ENCODE peak calls at places on chromosomes 5 and 9, in nine cellular contexts. T is cardiac fibroblast, B is pulmonary artery endothelial cell, D is DMS153, U is T-cell, V is NCI-H2081, I is B cell, H is colonic mucosa, S is NCI-H1105. G is an unnamed sample.

GRCh38 chr9:98315067-98315453 is 59.6 kb upstream of the TBC1D2 start:
- DNase-seq in T (no peak), D (no peak), S (no peak), H (no peak), B (no peak), I (no peak), V (no peak), U (no peak), G (no peak)

GRCh38 chr5:77210091-77211012 is at the start of gene PDE8B:
- DNase-seq in U (no peak), V (peak; percentile 15), T (no peak), D (no peak), H (no peak), B (no peak), S (no peak), I (peak; percentile 50), G (peak; percentile 49)

GRCh38 chr9:137478613-137479314 is 19.6 kb upstream of the NSMF start:
- DNase-seq in D (peak; percentile 59), B (no peak), V (peak; percentile 43), T (no peak), S (no peak), H (no peak), I (no peak), U (no peak), G (peak; percentile 65)

GRCh38 chr9:128917151-128917849 is 3.5 kb upstream of the PHYHD1 start:
- DNase-seq in V (no peak), T (peak; percentile 94), U (no peak), D (no peak), I (no peak), S (no peak), H (peak; percentile 72), B (peak; percentile 59), G (no peak)

GRCh38 chr9:121735065-121735791 is 83.8 kb downstream of the DAB2IP start:
- DNase-seq in S (no peak), H (peak; percentile 61), B (no peak), V (no peak), I (no peak), T (peak; percentile 63), U (no peak), D (no peak), G (no peak)

GRCh38 chr5:72125931-72126620 is 18.8 kb downstream of the MAP1B start:
- DNase-seq in V (no peak), S (no peak), I (no peak), B (no peak), H (no peak), D (no peak), U (no peak), T (no peak), G (no peak)

GRCh38 chr9:91905958-91906585 is 44.0 kb downstream of the ROR2 start:
- DNase-seq in D (no peak), S (no peak), T (no peak), B (no peak), U (peak; percentile 17), I (no peak), H (no peak), V (no peak), G (no peak)

GRCh38 chr9:96494215-96494800 is 44.3 kb downstream of the HABP4 start:
- DNase-seq in V (no peak), B (no peak), D (no peak), I (no peak), S (no peak), H (no peak), T (no peak), U (no peak), G (no peak)

GRCh38 chr5:163565492-163565891 is 60.1 kb downstream of the MAT2B start:
- DNase-seq in S (no peak), U (no peak), B (no peak), D (no peak), V (no peak), I (no peak), T (peak; percentile 16), H (no peak), G (no peak)